ENCODE peak calls at places on chromosomes 6 and 20, in nine cellular contexts. A is MCF 10A; V is astrocyte of the cerebellum; I is HFF-Myc; E is astrocyte of the spinal cord; P is activated CD8-positive, alpha-beta T cell treated with anti-CD3 and anti-CD28 coated beads for 36 hours; O is breast epithelium; R is GM23338; Y is pancreas. T is an unnamed sample.
A peak's percentile ranks its signal among the peaks of the same experiment; 100 is the strongest.

GRCh38 chr6:151091571-151091970 is 148.2 kb upstream of the AKAP12 start:
- DNase-seq in A (no peak), V (no peak), I (no peak), E (no peak), P (no peak), O (no peak), R (no peak), Y (no peak), T (no peak)

GRCh38 chr6:13303668-13304017 is 24.7 kb downstream of the TBC1D7 start:
- DNase-seq in A (peak; percentile 53), V (peak; percentile 32), I (peak; percentile 10), E (peak; percentile 77), P (peak; percentile 70), O (no peak), R (no peak), Y (no peak), T (peak; percentile 57)

GRCh38 chr6:139156571-139156970 is 21.7 kb downstream of the HECA start:
- DNase-seq in A (no peak), V (no peak), I (no peak), E (no peak), P (no peak), O (no peak), R (no peak), Y (no peak), T (no peak)

GRCh38 chr6:30818426-30818841 is 65.9 kb upstream of the DDR1 start:
- DNase-seq in A (peak; percentile 89), V (no peak), I (no peak), E (peak; percentile 71), P (no peak), O (no peak), R (no peak), Y (no peak), T (no peak)

GRCh38 chr6:11903645-11904044 is 108.5 kb upstream of the HIVEP1 start:
- DNase-seq in A (no peak), V (no peak), I (no peak), E (no peak), P (no peak), O (no peak), R (no peak), Y (no peak), T (no peak)

GRCh38 chr20:2576317-2576727 is 39.9 kb downstream of the TMC2 start:
- DNase-seq in A (no peak), V (no peak), I (no peak), E (no peak), P (no peak), O (no peak), R (no peak), Y (no peak), T (no peak)

GRCh38 chr6:133132092-133132491 is 109.1 kb upstream of the EYA4 start:
- DNase-seq in A (no peak), V (no peak), I (no peak), E (peak; percentile 37), P (no peak), O (no peak), R (no peak), Y (no peak), T (no peak)

GRCh38 chr6:23002044-23002619 is 432.8 kb downstream of the HDGFL1 start:
- DNase-seq in A (no peak), V (no peak), I (no peak), E (no peak), P (no peak), O (no peak), R (peak; percentile 68), Y (no peak), T (no peak)

GRCh38 chr6:154951400-154952200 is 43.5 kb upstream of the TIAM2 start:
- DNase-seq in A (peak; percentile 35), V (no peak), I (no peak), E (no peak), P (peak; percentile 51), O (no peak), R (no peak), Y (no peak), T (no peak)

GRCh38 chr6:146990284-146990683 is 213.9 kb upstream of the STXBP5 start:
- DNase-seq in A (peak; percentile 34), V (peak; percentile 13), I (no peak), E (peak; percentile 43), P (no peak), O (no peak), R (no peak), Y (no peak), T (no peak)

GRCh38 chr6:28258877-28259777 is at the start of gene NKAPL:
- DNase-seq in A (no peak), V (no peak), I (no peak), E (peak; percentile 53), P (peak; percentile 80), O (no peak), R (peak; percentile 61), Y (peak; percentile 83), T (no peak)

GRCh38 chr6:8589941-8590676 is 154.8 kb upstream of the SLC35B3 start:
- DNase-seq in A (peak; percentile 9), V (no peak), I (no peak), E (no peak), P (peak; percentile 1), O (no peak), R (peak; percentile 73), Y (no peak), T (no peak)

GRCh38 chr20:40687384-40688128 is 1.5 kb downstream of the MAFB start:
- DNase-seq in A (peak; percentile 77), V (no peak), I (no peak), E (no peak), P (no peak), O (peak; percentile 78), R (peak; percentile 73), Y (peak; percentile 90), T (peak; percentile 54)

GRCh38 chr6:2870046-2870636 is 28.5 kb upstream of the SERPINB1 start:
- DNase-seq in A (no peak), V (no peak), I (no peak), E (no peak), P (no peak), O (no peak), R (peak; percentile 41), Y (no peak), T (no peak)

GRCh38 chr6:134821914-134822862 is 127.7 kb downstream of the ALDH8A1 start:
- DNase-seq in A (no peak), V (no peak), I (no peak), E (peak; percentile 61), P (no peak), O (no peak), R (no peak), Y (no peak), T (no peak)

GRCh38 chr6:12014027-12014872 is 2.1 kb downstream of the HIVEP1 start:
- DNase-seq in A (peak; percentile 58), V (no peak), I (no peak), E (peak; percentile 83), P (no peak), O (no peak), R (no peak), Y (no peak), T (no peak)

GRCh38 chr6:33428891-33429744 is 9.3 kb downstream of the SYNGAP1 start:
- DNase-seq in A (no peak), V (no peak), I (no peak), E (no peak), P (no peak), O (no peak), R (no peak), Y (no peak), T (no peak)
- TF ChIP-seq CTCF in A (no peak), V (no peak), I (no peak), E (no peak), P (no peak), O (no peak), R (no peak), Y (no peak), T (no peak)

GRCh38 chr20:54822407-54822806 is 347.0 kb downstream of the DOK5 start:
- DNase-seq in A (no peak), V (no peak), I (no peak), E (no peak), P (no peak), O (no peak), R (no peak), Y (no peak), T (no peak)

GRCh38 chr20:54820392-54820791 is 345.0 kb downstream of the DOK5 start:
- DNase-seq in A (no peak), V (no peak), I (no peak), E (no peak), P (no peak), O (no peak), R (no peak), Y (no peak), T (no peak)
- TF ChIP-seq CTCF in A (no peak), V (no peak), I (no peak), E (no peak), P (no peak), O (no peak), R (no peak), Y (no peak), T (no peak)

DNA sequence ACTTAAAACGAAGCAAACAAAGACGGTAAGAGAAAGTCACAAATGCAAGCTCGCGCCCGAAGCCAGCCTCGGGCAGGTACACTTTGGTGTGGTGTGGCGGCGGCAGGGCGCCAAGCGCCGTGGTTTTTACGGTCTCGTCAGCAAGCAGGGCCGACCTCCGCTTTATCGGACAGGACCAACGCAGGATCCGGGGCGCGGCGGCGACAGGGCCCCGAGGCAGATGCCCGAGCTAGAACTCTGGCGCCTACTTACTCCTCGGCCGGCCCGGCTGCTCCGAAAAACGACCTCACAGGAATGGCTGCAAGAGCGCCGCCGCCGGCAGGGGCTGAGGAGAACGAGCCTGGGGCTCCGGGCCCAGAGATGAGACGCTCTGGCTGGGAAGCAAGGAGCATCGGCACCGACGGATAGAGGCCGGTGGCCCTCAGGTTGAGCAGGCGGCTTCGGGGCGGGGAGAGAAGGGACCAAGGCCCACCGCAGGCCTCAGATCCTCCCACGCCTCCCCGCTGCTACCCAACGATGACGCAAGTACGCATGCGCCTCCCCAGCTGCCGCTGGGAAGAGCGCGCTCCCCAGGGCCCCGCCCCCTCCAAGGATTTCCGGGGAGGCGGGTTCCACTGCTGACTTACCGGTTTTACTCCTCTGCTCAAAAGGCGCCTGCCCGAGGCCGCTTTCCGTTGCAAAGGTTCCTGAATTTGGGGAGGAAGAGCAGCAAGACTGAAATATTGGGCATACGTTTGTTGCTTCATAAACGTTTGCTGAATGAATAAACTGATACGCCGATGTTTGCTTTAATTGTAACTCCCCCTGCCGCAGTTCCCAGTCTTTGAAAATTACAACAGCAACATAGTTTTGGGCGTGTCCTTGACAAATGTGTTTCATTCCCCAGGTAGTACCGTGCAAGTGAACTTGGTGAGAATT is 60.5 kb downstream of the FAM217A start:
- DNase-seq in A (peak; percentile 97), V (peak; percentile 86), I (peak; percentile 85), E (peak; percentile 97), P (peak; percentile 99), O (peak; percentile 95), R (peak; percentile 98), Y (peak; percentile 98), T (peak; percentile 91)
- TF ChIP-seq CTCF in A (peak; percentile 39), V (peak; percentile 55), I (peak; percentile 21), E (peak; percentile 53), P (no peak), O (peak; percentile 51), R (peak; percentile 16), Y (no peak), T (no peak)

DNA sequence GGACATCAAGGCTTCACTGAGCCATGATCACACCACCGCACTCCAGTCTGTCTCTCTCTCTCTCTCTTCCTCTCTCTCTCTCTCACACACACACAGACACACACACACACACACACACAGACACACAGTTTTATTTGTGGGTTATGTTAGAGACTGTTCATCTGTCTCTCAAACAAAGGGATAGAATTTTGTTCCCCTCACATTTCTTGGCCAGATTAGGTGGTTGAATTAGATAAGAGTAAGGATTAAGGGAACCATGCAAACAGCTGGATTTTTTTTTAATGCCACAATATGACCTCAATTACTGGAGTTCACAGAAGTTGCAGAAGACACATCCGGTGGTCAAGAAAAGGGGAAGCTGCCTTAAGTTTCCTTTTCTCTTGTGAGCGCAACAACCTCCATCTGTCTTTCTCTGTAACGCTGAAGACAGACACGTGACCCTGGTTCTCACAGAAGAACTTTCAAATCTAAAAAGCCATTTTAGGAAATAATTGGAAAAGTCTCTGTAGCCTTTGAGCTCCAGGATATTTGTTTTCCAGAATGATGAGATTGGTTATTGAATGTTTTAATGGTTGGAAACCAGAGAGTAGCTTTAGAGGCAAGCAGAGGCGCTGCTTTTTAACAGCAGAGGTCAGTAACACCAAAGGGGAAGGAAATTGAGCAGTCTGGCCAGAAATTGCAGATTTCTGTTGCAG is 33.0 kb upstream of the LGSN start:
- DNase-seq in A (peak; percentile 67), V (peak; percentile 16), I (no peak), E (peak; percentile 39), P (no peak), O (no peak), R (peak; percentile 52), Y (no peak), T (no peak)
- TF ChIP-seq CTCF in A (peak; percentile 72), V (peak; percentile 71), I (peak; percentile 50), E (peak; percentile 64), P (no peak), O (no peak), R (peak; percentile 79), Y (peak; percentile 62), T (no peak)